ENCODE peak calls at places on chromosomes 2 and 18, in five cellular contexts. X, T, M, B and K are unnamed samples.

GRCh38 chr2:226137201-226137811 is 662.3 kb downstream of the IRS1 start:
- DNase-seq in M (no peak), B (peak; percentile 20), T (no peak), X (no peak), K (no peak)

GRCh38 chr2:126837926-126838717 is 60.6 kb upstream of the TEX51 start:
- DNase-seq in B (no peak), T (no peak), X (no peak), M (no peak), K (no peak)

GRCh38 chr2:207160115-207160514 is 5.6 kb downstream of the KLF7 start:
- DNase-seq in X (no peak), B (peak; percentile 49), M (no peak), T (no peak), K (no peak)

GRCh38 chr18:34494359-34494696 is 215.8 kb upstream of the DTNA start:
- DNase-seq in T (no peak), B (no peak), M (peak; percentile 50), X (no peak), K (no peak)

GRCh38 chr2:54626131-54626530 is 97.3 kb upstream of the EML6 start:
- DNase-seq in M (no peak), T (no peak), X (no peak), B (no peak), K (no peak)

GRCh38 chr2:197088694-197089093 is 162.2 kb upstream of the PGAP1 start:
- DNase-seq in X (no peak), T (no peak), B (no peak), M (no peak), K (no peak)

GRCh38 chr18:9973461-9973860 is 59.6 kb downstream of the VAPA start:
- DNase-seq in M (no peak), X (no peak), T (no peak), B (no peak), K (no peak)

GRCh38 chr2:19763731-19764130 is 138.1 kb downstream of the TTC32 start:
- DNase-seq in T (no peak), B (no peak), M (no peak), X (no peak), K (no peak)

GRCh38 chr2:202072737-202073396 is at the start of gene KIAA2012:
- DNase-seq in M (peak; percentile 83), B (peak; percentile 4), T (no peak), X (no peak), K (no peak)

GRCh38 chr2:237601453-237602116 is 11.1 kb upstream of the RAB17 start:
- DNase-seq in B (no peak), T (no peak), X (no peak), M (no peak), K (no peak)

GRCh38 chr2:121084137-121084680 is 200.8 kb downstream of the TFCP2L1 start:
- DNase-seq in M (no peak), T (peak; percentile 9), B (no peak), X (no peak), K (no peak)

GRCh38 chr18:79695269-79695668 is 15.7 kb downstream of the CTDP1 start:
- DNase-seq in B (peak; percentile 31), M (no peak), X (no peak), T (no peak), K (no peak)

GRCh38 chr2:181955010-181955409 is 30.6 kb upstream of the PPP1R1C start:
- DNase-seq in T (no peak), M (no peak), X (no peak), B (peak; percentile 86), K (peak; percentile 45)

GRCh38 chr2:2810504-2810903 is 479.4 kb upstream of the MYT1L start:
- DNase-seq in B (no peak), T (no peak), X (no peak), M (no peak), K (no peak)

GRCh38 chr2:205768341-205768740 is 86.0 kb downstream of the NRP2 start:
- DNase-seq in M (no peak), T (no peak), X (no peak), B (no peak), K (no peak)

GRCh38 chr2:10380048-10380926 is 67.8 kb downstream of the ODC1 start:
- DNase-seq in M (no peak), T (no peak), B (peak; percentile 11), X (no peak), K (no peak)

GRCh38 chr2:20796374-20796791 is 26.5 kb downstream of the LDAH start:
- DNase-seq in X (no peak), T (no peak), M (no peak), B (peak; percentile 87), K (no peak)

GRCh38 chr18:77098033-77098432 is 34.5 kb downstream of the MBP start:
- DNase-seq in M (no peak), X (no peak), T (no peak), B (peak; percentile 90), K (peak; percentile 47)

GRCh38 chr18:63285332-63285731 is 34.2 kb downstream of the BCL2 start:
- DNase-seq in M (no peak), B (no peak), T (no peak), X (no peak), K (no peak)

GRCh38 chr2:8654041-8654440 is 27.8 kb upstream of the ID2 start:
- DNase-seq in T (no peak), B (no peak), M (no peak), X (no peak), K (no peak)

GRCh38 chr2:238865744-238866355 is 18.0 kb downstream of the TWIST2 start:
- DNase-seq in M (no peak), T (no peak), B (no peak), X (no peak), K (no peak)

GRCh38 chr18:68779169-68779568 is 18.7 kb upstream of the CCDC102B start:
- DNase-seq in T (peak; percentile 16), X (no peak), M (no peak), B (peak; percentile 95), K (peak; percentile 16)

GRCh38 chr18:24094561-24094960 is 44.3 kb upstream of the CABYR start:
- DNase-seq in M (no peak), B (peak; percentile 43), T (no peak), X (no peak), K (no peak)

GRCh38 chr2:68452168-68452890 is 14.8 kb downstream of the FBXO48 start:
- DNase-seq in B (no peak), X (no peak), T (no peak), M (no peak), K (no peak)

GRCh38 chr2:8376603-8377423 is 305.0 kb upstream of the ID2 start:
- DNase-seq in T (peak; percentile 36), M (no peak), X (no peak), B (no peak), K (no peak)

GRCh38 chr2:240594511-240595380 is 8.2 kb downstream of the CAPN10 start:
- DNase-seq in B (no peak), T (no peak), M (no peak), X (no peak), K (no peak)

GRCh38 chr2:174939046-174939445 is 66.1 kb downstream of the CHN1 start:
- DNase-seq in M (no peak), B (peak; percentile 79), X (no peak), T (peak; percentile 19), K (no peak)

GRCh38 chr2:30670453-30670852 is 136.8 kb downstream of the CAPN13 start:
- DNase-seq in M (no peak), T (no peak), X (no peak), B (no peak), K (no peak)

GRCh38 chr2:239382384-239382880 is 18.4 kb downstream of the HDAC4 start:
- DNase-seq in M (no peak), B (no peak), T (no peak), X (no peak), K (no peak)

GRCh38 chr2:44267269-44268258 is 7.7 kb upstream of the SLC3A1 start:
- DNase-seq in M (peak; percentile 16), B (no peak), T (peak; percentile 33), X (no peak), K (peak; percentile 14)

GRCh38 chr2:69717902-69718301 is 24.0 kb upstream of the ANXA4 start:
- DNase-seq in T (no peak), B (peak; percentile 43), M (no peak), X (no peak), K (no peak)

GRCh38 chr2:10170256-10170655 is 47.7 kb downstream of the RRM2 start:
- DNase-seq in B (peak; percentile 60), X (no peak), T (no peak), M (no peak), K (no peak)

GRCh38 chr2:43225788-43226557 is 433 bp downstream of the ZFP36L2 start:
- DNase-seq in B (peak; percentile 77), X (peak; percentile 55), T (peak; percentile 46), M (no peak), K (peak; percentile 73)

GRCh38 chr2:62354771-62355550 is 151.0 kb downstream of the TMEM17 start:
- DNase-seq in M (no peak), T (no peak), X (no peak), B (no peak), K (no peak)

GRCh38 chr2:74764429-74765272 is 69.3 kb upstream of the HK2 start:
- DNase-seq in T (no peak), M (no peak), X (no peak), B (peak; percentile 76), K (no peak)

GRCh38 chr18:56028514-56028913 is 440.5 kb upstream of the TCF4 start:
- DNase-seq in T (peak; percentile 18), X (no peak), B (peak; percentile 12), M (no peak), K (no peak)

GRCh38 chr18:394276-394996 is 106.1 kb downstream of the COLEC12 start:
- DNase-seq in M (no peak), T (no peak), X (no peak), B (no peak), K (no peak)